ENCODE peak calls at places on chromosomes 7 and 10, in four cellular contexts. T is Peyer's patch, Z is fibroblast of lung, L is A549. M is an unnamed sample.

GRCh38 chr7:55245271-55245723 is 119.8 kb upstream of the LANCL2 start:
- DNase-seq in T (no peak), Z (peak; percentile 98), L (no peak), M (no peak)

GRCh38 chr10:110337906-110338305 is 33.2 kb upstream of the SMNDC1 start:
- DNase-seq in T (no peak), Z (peak; percentile 59), L (no peak), M (no peak)

GRCh38 chr7:25832926-25833325 is 319.1 kb upstream of the NFE2L3 start:
- DNase-seq in T (no peak), Z (no peak), L (no peak), M (no peak)

GRCh38 chr10:116715839-116716377 is 26.5 kb downstream of the HSPA12A start:
- DNase-seq in T (no peak), Z (no peak), L (no peak), M (no peak)

GRCh38 chr7:191105-192034 is 1.0 kb upstream of the FAM20C start:
- DNase-seq in T (no peak), Z (peak; percentile 95), L (peak; percentile 35), M (no peak)

GRCh38 chr7:5797716-5798115 is 16.3 kb upstream of the RNF216 start:
- DNase-seq in T (no peak), Z (no peak), L (no peak), M (no peak)

GRCh38 chr10:94183666-94184264 is 179.0 kb downstream of the NOC3L start:
- DNase-seq in T (no peak), Z (peak; percentile 97), L (no peak), M (no peak)

GRCh38 chr7:22240904-22241571 is 115.9 kb downstream of the RAPGEF5 start:
- DNase-seq in T (no peak), Z (no peak), L (no peak), M (no peak)

GRCh38 chr7:74203157-74203556 is 6.6 kb upstream of the LAT2 start:
- DNase-seq in T (peak; percentile 59), Z (peak; percentile 52), L (peak; percentile 46), M (no peak)

GRCh38 chr10:26628395-26628794 is 69.1 kb upstream of the PDSS1 start:
- DNase-seq in T (no peak), Z (no peak), L (no peak), M (no peak)

GRCh38 chr10:127743205-127743604 is 6.2 kb downstream of the FOXI2 start:
- DNase-seq in T (no peak), Z (no peak), L (no peak), M (no peak)

GRCh38 chr10:2978111-2978510 is 89.2 kb upstream of the PFKP start:
- DNase-seq in T (no peak), Z (peak; percentile 70), L (peak; percentile 62), M (no peak)

GRCh38 chr10:50224330-50224952 is 26.9 kb downstream of the ASAH2 start:
- DNase-seq in T (peak; percentile 68), Z (peak; percentile 55), L (peak; percentile 27), M (no peak)

GRCh38 chr7:74252893-74253292 is 1.3 kb downstream of the RFC2 start:
- DNase-seq in T (no peak), Z (no peak), L (no peak), M (no peak)

GRCh38 chr10:75197906-75198305 is 12.7 kb upstream of the VDAC2 start:
- DNase-seq in T (peak; percentile 29), Z (no peak), L (no peak), M (no peak)

GRCh38 chr10:88114368-88114767 is 250.9 kb downstream of the PTEN start:
- DNase-seq in T (peak; percentile 69), Z (peak; percentile 14), L (peak; percentile 62), M (no peak)

GRCh38 chr10:46014683-46015405 is 15.6 kb downstream of the NCOA4 start:
- DNase-seq in T (no peak), Z (peak; percentile 51), L (no peak), M (no peak)

GRCh38 chr10:114822771-114823463 is 1.3 kb downstream of the FHIP2A start:
- DNase-seq in T (no peak), Z (peak; percentile 55), L (no peak), M (no peak)

GRCh38 chr10:76034236-76035009 is 603.0 kb downstream of the LRMDA start:
- DNase-seq in T (no peak), Z (no peak), L (no peak), M (no peak)

GRCh38 chr7:151330656-151331055 is 11.0 kb upstream of the NUB1 start:
- DNase-seq in T (no peak), Z (no peak), L (no peak), M (no peak)

GRCh38 chr10:60186315-60187071 is 203.2 kb downstream of the ANK3 start:
- DNase-seq in T (no peak), Z (no peak), L (peak; percentile 6), M (no peak)

GRCh38 chr10:65194131-65194530 is 1672.9 kb downstream of the REEP3 start:
- DNase-seq in T (no peak), Z (peak; percentile 44), L (no peak), M (no peak)

GRCh38 chr7:134372858-134373257 is 56.1 kb upstream of the SLC35B4 start:
- DNase-seq in T (no peak), Z (no peak), L (no peak), M (no peak)

GRCh38 chr10:79386637-79387465 is 39.6 kb downstream of the PPIF start:
- DNase-seq in T (peak; percentile 40), Z (no peak), L (no peak), M (no peak)

GRCh38 chr10:104608076-104608828 is 32.8 kb upstream of the SORCS3 start:
- DNase-seq in T (no peak), Z (no peak), L (no peak), M (no peak)

GRCh38 chr7:28405662-28406061 is 6.7 kb upstream of the CREB5 start:
- DNase-seq in T (peak; percentile 49), Z (peak; percentile 91), L (no peak), M (no peak)

GRCh38 chr10:110167149-110167548 is 40.3 kb upstream of the MXI1 start:
- DNase-seq in T (no peak), Z (no peak), L (no peak), M (no peak)

GRCh38 chr7:53238021-53238605 is 202.7 kb downstream of the POM121L12 start:
- DNase-seq in T (no peak), Z (no peak), L (no peak), M (no peak)

GRCh38 chr7:145339319-145339718 is 503.5 kb upstream of the TPK1 start:
- DNase-seq in T (no peak), Z (no peak), L (no peak), M (no peak)

GRCh38 chr7:149595541-149595940 is 97.9 kb upstream of the ZNF746 start:
- DNase-seq in T (no peak), Z (no peak), L (no peak), M (no peak)

GRCh38 chr10:119210633-119211032 is 3.3 kb downstream of the GRK5 start:
- DNase-seq in T (no peak), Z (no peak), L (no peak), M (no peak)

GRCh38 chr7:9645756-9646155 is 1212.3 kb downstream of the NXPH1 start:
- DNase-seq in T (no peak), Z (peak; percentile 72), L (no peak), M (no peak)

GRCh38 chr10:43390333-43390732 is 18.7 kb downstream of the HNRNPF start:
- DNase-seq in T (no peak), Z (no peak), L (no peak), M (no peak)

GRCh38 chr10:133453516-133454203 is at the start of gene SCART1:
- DNase-seq in T (no peak), Z (no peak), L (no peak), M (no peak)

GRCh38 chr7:86968618-86969017 is 90.8 kb downstream of the ELAPOR2 start:
- DNase-seq in T (no peak), Z (no peak), L (no peak), M (no peak)

GRCh38 chr10:4515711-4516110 is 310.3 kb upstream of the AKR1E2 start:
- DNase-seq in T (no peak), Z (no peak), L (no peak), M (no peak)

GRCh38 chr10:49744091-49744685 is 17.9 kb downstream of the OGDHL start:
- DNase-seq in T (no peak), Z (no peak), L (no peak), M (no peak)

GRCh38 chr10:130022501-130023299 is 58.6 kb upstream of the EBF3 start:
- DNase-seq in T (peak; percentile 40), Z (peak; percentile 90), L (no peak), M (no peak)

DNA sequence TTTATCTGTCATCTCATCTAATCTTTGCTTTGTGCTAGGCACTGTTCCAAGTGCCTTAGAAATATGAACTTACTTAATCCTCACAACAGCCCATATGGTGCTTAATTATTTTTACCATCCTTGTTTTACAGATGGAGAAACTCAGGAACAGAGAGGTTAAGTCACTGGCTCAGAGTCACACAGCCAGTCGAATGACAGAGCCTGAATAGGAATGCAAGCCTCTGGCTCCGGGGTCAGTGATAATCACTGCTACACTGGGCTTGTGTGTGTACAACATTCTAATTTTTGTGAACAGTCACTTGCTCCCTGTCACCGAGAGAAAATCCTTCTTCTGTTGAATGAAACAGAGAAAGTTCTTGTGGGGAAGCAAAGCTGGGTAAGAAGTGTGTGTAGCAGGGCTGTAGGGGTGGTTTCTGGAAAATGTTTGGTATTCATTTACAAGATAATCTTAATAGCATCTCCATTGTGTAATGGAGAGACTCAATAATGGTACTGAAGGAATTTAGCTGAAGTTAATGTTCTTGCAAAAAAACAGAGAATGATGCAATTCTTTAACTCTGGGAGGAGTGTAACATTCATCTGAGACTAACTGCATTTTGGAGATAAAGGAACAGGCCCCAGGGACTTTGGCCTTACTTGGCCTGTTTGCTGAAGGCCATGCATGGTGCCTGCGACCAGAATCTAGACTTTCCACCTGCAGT is 290.6 kb downstream of the FRMD4A start:
- DNase-seq in T (no peak), Z (peak; percentile 87), L (no peak), M (no peak)
- H3K27ac ChIP-seq in T (peak overlapping the region; percentile 5), Z (no peak overlapping the region), L (no peak overlapping the region), M (no peak overlapping the region)

DNA sequence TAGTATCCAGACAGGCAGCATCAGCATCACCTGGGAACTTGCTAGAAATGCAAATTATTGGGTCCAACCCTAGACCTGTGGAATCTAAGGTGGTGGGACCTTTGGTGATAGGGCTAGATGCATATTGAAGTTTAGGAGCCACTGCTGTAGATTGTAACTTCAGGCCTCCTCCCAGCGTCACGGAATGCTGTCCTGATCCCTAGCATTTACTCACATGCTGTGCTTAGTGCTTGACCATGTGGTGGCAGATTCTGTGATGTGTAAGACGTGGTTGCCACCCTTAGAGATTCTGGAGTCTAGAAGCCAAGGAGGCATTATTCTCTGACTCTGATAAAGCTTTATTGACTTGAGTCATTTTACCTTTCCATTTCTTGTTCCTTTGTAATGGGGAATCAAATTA is 13.5 kb downstream of the AHR start:
- DNase-seq in T (no peak), Z (no peak), L (no peak), M (no peak)
- H3K4me1 ChIP-seq in T (no peaks in the 10 kb centered on the region), Z (peaks cover 3% of the 10 kb centered on the region), L (peaks cover 53% of the 10 kb centered on the region), M (peaks cover 6% of the 10 kb centered on the region)

DNA sequence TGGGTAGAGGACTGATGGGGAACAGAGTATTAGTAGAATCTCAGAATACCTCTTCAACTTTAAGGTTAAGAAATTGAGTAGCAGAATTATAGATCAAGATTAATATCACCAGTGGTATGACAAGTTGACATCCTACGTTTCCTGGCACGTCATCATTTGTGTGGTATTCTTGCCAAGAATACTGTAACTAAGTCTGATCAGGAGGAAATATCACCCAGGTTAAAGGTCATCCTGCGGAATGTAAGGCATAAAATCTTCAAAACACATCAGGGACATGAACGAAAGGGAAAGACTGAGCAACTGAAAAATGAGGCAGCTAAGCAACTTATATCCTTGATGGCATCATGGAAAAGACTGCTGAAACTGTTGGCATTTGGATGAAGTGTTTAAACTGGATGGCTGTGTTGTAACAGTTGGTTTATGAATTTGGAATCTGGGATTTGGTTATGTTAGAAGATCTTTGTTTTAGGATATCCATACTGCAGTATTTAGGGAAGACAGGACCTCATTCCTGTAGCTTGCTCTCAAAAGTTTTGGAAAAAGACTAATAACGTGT is 86.1 kb downstream of the TRIM24 start:
- DNase-seq in T (no peak), Z (no peak), L (no peak), M (no peak)
- H3K9me3 ChIP-seq in T (no peaks in the 10 kb centered on the region), Z (no peaks in the 10 kb centered on the region), L (no peaks in the 10 kb centered on the region), M (no peaks in the 10 kb centered on the region)

GRCh38 chr10:97781541-97782331 is 9.9 kb upstream of the SFRP5 start:
- DNase-seq in T (no peak), Z (no peak), L (no peak), M (no peak)
- H3K27ac ChIP-seq in T (no peak overlapping the region), Z (no peak overlapping the region), L (peak overlapping the region; percentile 27), M (peak overlapping the region; percentile 63)